ENCODE peak calls at places on chromosomes 4 and X, in nine cellular contexts. J is tibial artery; X is naive thymus-derived CD4-positive, alpha-beta T cell; C is right cardiac atrium; E is heart left ventricle; T is astrocyte; A is substantia nigra; K is CD4-positive, alpha-beta T cell; U is esophagus squamous epithelium. Y is an unnamed sample.

GRCh38 chrX:131792789-131793462 is 230.2 kb upstream of the STK26 start:
- DNase-seq in U (peak; percentile 41), X (no peak), J (no peak), K (no peak), C (peak; percentile 87), E (no peak), T (peak; percentile 72), A (no peak), Y (no peak)

GRCh38 chr4:73376962-73377361 is 27.1 kb upstream of the ALB start:
- DNase-seq in E (no peak), U (no peak), C (no peak), T (no peak), X (no peak), A (no peak), K (no peak), J (no peak), Y (no peak)

GRCh38 chr4:52939739-52940138 is 77.6 kb downstream of the RASL11B start:
- DNase-seq in C (no peak), X (no peak), J (no peak), E (no peak), T (no peak), U (no peak), A (peak; percentile 10), K (no peak), Y (no peak)

GRCh38 chr4:63529581-63529980 is 879.7 kb downstream of the TECRL start:
- DNase-seq in T (no peak), A (no peak), J (no peak), K (no peak), C (no peak), E (no peak), X (no peak), U (no peak), Y (no peak)

GRCh38 chrX:154661200-154661599 is 7.8 kb upstream of the CTAG2 start:
- DNase-seq in A (no peak), C (no peak), K (no peak), X (no peak), U (no peak), T (no peak), J (no peak), E (no peak), Y (no peak)

GRCh38 chr4:99321241-99322191 is at the start of gene ADH1B:
- DNase-seq in C (no peak), X (no peak), T (no peak), A (no peak), J (peak; percentile 69), U (no peak), K (no peak), E (no peak), Y (no peak)

GRCh38 chr4:127997534-127998388 is 32.6 kb downstream of the ABHD18 start:
- DNase-seq in T (peak; percentile 56), E (no peak), C (no peak), A (no peak), K (no peak), X (no peak), U (no peak), J (no peak), Y (no peak)

GRCh38 chr4:78634011-78634664 is 82.6 kb downstream of the ANXA3 start:
- DNase-seq in K (no peak), A (peak; percentile 81), T (peak; percentile 47), U (no peak), X (no peak), E (no peak), C (peak; percentile 46), J (peak; percentile 93), Y (peak; percentile 26)

GRCh38 chr4:165464813-165465381 is 86.1 kb downstream of the CPE start:
- DNase-seq in X (no peak), T (peak; percentile 30), A (peak; percentile 22), U (no peak), C (no peak), E (no peak), K (no peak), J (no peak), Y (no peak)

GRCh38 chrX:9928083-9928482 is 39.1 kb upstream of the CLDN34 start:
- DNase-seq in U (no peak), X (no peak), A (peak; percentile 30), E (no peak), J (no peak), C (no peak), K (no peak), T (no peak), Y (peak; percentile 4)

GRCh38 chr4:48667148-48667547 is 112.9 kb downstream of the FRYL start:
- DNase-seq in C (no peak), J (no peak), U (no peak), T (no peak), A (no peak), E (no peak), K (no peak), X (no peak), Y (no peak)

GRCh38 chr4:48664938-48665337 is 115.1 kb downstream of the FRYL start:
- DNase-seq in X (no peak), U (no peak), C (no peak), J (no peak), K (no peak), A (no peak), E (no peak), T (no peak), Y (no peak)

GRCh38 chr4:48669086-48669485 is 111.0 kb downstream of the FRYL start:
- DNase-seq in C (no peak), K (no peak), J (no peak), T (no peak), X (no peak), A (no peak), E (no peak), U (no peak), Y (no peak)

GRCh38 chr4:48668254-48669017 is 111.6 kb downstream of the FRYL start:
- DNase-seq in C (no peak), J (no peak), E (no peak), K (no peak), X (no peak), U (no peak), A (no peak), T (no peak), Y (no peak)

DNA sequence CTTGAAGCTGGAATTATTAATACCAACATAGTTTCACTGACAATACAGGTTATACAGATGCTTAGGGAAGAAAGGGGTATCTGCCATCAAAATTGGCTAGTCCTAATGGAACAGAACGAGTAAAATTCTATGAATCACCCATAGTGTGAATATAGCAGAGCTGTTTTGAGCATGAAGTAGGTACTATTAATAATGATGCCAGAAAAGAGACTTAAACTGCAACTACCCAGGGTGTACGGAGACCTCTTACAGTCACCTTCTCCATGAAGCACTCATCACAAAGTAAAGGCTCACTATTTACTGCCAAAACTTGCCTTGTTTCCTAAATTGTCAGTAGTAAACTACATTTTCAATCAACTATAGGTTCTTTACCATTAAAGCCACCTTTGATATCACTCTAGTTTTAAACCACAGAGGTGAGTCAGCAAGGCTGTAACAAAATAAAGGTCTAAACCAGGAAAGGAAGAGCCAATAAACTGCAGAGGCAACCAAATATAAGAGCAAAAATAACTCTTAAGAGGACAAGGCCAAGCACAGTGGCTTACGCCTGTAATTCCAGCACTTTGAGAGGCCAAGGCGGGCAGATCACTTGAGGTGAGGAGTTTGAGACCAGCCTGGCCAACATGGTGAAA is 114.4 kb downstream of the FRYL start:
- DNase-seq in U (no peak), T (peak; percentile 45), X (no peak), C (no peak), E (no peak), K (no peak), A (no peak), J (no peak), Y (no peak)
- H3K27ac ChIP-seq in U (no peak overlapping the region), T (no peak overlapping the region), X (no peak overlapping the region), C (no peak overlapping the region), E (no peak overlapping the region), K (no peak overlapping the region), A (no peak overlapping the region), J (no peak overlapping the region), Y (no peak overlapping the region)

GRCh38 chrX:70478521-70478920 is 33.9 kb downstream of the DLG3 start:
- DNase-seq in K (no peak), J (no peak), T (no peak), U (no peak), C (no peak), E (no peak), X (no peak), A (no peak), Y (no peak)

GRCh38 chrX:70479197-70479969 is 34.7 kb downstream of the DLG3 start:
- DNase-seq in E (no peak), A (no peak), K (no peak), U (no peak), T (peak; percentile 68), C (no peak), J (no peak), X (no peak), Y (no peak)

GRCh38 chrX:70481424-70481823 is 36.8 kb downstream of the DLG3 start:
- DNase-seq in T (no peak), X (no peak), K (no peak), U (no peak), E (no peak), C (no peak), J (no peak), A (no peak), Y (no peak)

GRCh38 chrX:70480660-70481018 is 36.0 kb downstream of the DLG3 start:
- DNase-seq in C (peak; percentile 24), J (peak; percentile 67), X (no peak), K (no peak), T (peak; percentile 23), E (no peak), U (no peak), A (no peak), Y (peak; percentile 38)

DNA sequence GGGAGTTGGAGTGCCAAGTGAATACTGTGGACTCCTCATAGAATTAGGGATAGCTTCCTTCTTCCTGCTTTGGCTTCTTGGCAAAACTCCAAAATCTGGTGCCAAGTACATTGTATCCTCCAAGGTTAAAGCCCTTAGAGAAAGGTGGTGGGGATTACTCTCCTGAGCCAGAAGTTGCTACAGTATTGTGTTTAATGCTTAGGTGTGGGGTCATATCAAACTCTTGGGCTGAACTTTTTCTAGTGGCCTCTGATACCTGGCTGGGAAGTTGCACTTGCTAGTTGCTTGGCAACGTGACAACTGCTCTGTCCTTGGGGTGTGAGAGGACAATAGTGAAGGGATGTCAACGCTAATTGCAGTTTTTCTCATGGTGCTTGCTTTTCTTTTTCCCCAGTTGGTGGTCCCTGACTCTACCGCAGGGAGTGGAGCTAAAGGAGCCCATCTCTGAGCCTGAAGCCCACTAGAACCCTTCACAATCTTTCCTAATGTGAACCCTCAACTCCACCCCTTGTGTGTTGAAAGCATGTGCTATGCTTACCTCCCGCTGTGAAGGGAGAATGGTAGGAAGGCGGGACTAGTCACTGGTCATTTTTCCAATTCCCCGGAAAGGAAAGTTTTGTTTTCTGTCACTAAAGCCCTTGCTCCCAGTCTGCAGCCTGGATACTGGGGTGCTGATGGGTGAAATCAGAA is 35.5 kb downstream of the DLG3 start:
- DNase-seq in C (no peak), U (no peak), A (no peak), E (no peak), T (no peak), X (no peak), J (no peak), K (no peak), Y (no peak)
- H3K27ac ChIP-seq in C (peak overlapping the region; percentile 97), U (peak overlapping the region; percentile 76), A (no peak overlapping the region), E (peak overlapping the region; percentile 69), T (peak overlapping the region; percentile 95), X (no peak overlapping the region), J (peak overlapping the region; percentile 80), K (no peak overlapping the region), Y (no peak overlapping the region)

GRCh38 chrX:24870143-24870542 is 145.6 kb downstream of the ARX start:
- DNase-seq in J (no peak), A (no peak), X (no peak), K (no peak), U (no peak), C (no peak), E (no peak), T (peak; percentile 75), Y (no peak)
- H3K27ac ChIP-seq in J (no peak overlapping the region), A (no peak overlapping the region), X (no peak overlapping the region), K (no peak overlapping the region), U (no peak overlapping the region), C (no peak overlapping the region), E (no peak overlapping the region), T (no peak overlapping the region), Y (no peak overlapping the region)

GRCh38 chrX:16240231-16240905 is 73.1 kb downstream of the MAGEB17 start:
- DNase-seq in T (peak; percentile 3), X (no peak), C (no peak), K (no peak), E (no peak), J (no peak), A (no peak), U (no peak), Y (no peak)
- H3K27ac ChIP-seq in T (no peak overlapping the region), X (no peak overlapping the region), C (no peak overlapping the region), K (no peak overlapping the region), E (no peak overlapping the region), J (no peak overlapping the region), A (no peak overlapping the region), U (no peak overlapping the region), Y (no peak overlapping the region)

Y was measured in caudate nucleus.